ENCODE peak calls at places on chromosome 10, in five cellular contexts. One of them, this sample, is unnamed.

GRCh38 chr10:80429521-80429966 is 21.2 kb downstream of the PRXL2A start:
- DNase-seq in thoracic aorta: no peak
- DNase-seq in GM12865: no peak
- DNase-seq in RWPE1: peak
- DNase-seq in pancreas: no peak
- DNase-seq in this sample: no peak

GRCh38 chr10:120421250-120421649 is 35.8 kb upstream of the PLPP4 start:
- DNase-seq in thoracic aorta: no peak
- DNase-seq in GM12865: no peak
- DNase-seq in RWPE1: no peak
- DNase-seq in pancreas: no peak
- DNase-seq in this sample: no peak

GRCh38 chr10:87550741-87551140 is 46.0 kb downstream of the MINPP1 start:
- DNase-seq in thoracic aorta: no peak
- DNase-seq in GM12865: no peak
- DNase-seq in RWPE1: no peak
- DNase-seq in pancreas: no peak
- DNase-seq in this sample: no peak

GRCh38 chr10:85657478-85658113 is 709.0 kb downstream of the GRID1 start:
- DNase-seq in thoracic aorta: no peak
- DNase-seq in GM12865: no peak
- DNase-seq in RWPE1: no peak
- DNase-seq in pancreas: no peak
- DNase-seq in this sample: no peak

GRCh38 chr10:69733791-69734261 is 67.9 kb upstream of the COL13A1 start:
- DNase-seq in thoracic aorta: no peak
- DNase-seq in GM12865: no peak
- DNase-seq in RWPE1: peak
- DNase-seq in pancreas: no peak
- DNase-seq in this sample: no peak

GRCh38 chr10:86265236-86265876 is 101.2 kb downstream of the GRID1 start:
- DNase-seq in thoracic aorta: no peak
- DNase-seq in GM12865: no peak
- DNase-seq in RWPE1: no peak
- DNase-seq in pancreas: no peak
- DNase-seq in this sample: no peak

GRCh38 chr10:124745678-124746077 is 1.5 kb upstream of the FAM53B start:
- DNase-seq in thoracic aorta: no peak
- DNase-seq in GM12865: peak
- DNase-seq in RWPE1: peak
- DNase-seq in pancreas: no peak
- DNase-seq in this sample: no peak

GRCh38 chr10:78388331-78389050 is 354.8 kb downstream of the RPS24 start:
- DNase-seq in thoracic aorta: no peak
- DNase-seq in GM12865: no peak
- DNase-seq in RWPE1: no peak
- DNase-seq in pancreas: no peak
- DNase-seq in this sample: no peak

GRCh38 chr10:131253931-131254865 is 57.3 kb downstream of the TCERG1L start:
- DNase-seq in thoracic aorta: no peak
- DNase-seq in GM12865: no peak
- DNase-seq in RWPE1: no peak
- DNase-seq in pancreas: no peak
- DNase-seq in this sample: no peak

GRCh38 chr10:118349235-118349634 is 7.1 kb upstream of the FAM204A start:
- DNase-seq in thoracic aorta: no peak
- DNase-seq in GM12865: no peak
- DNase-seq in RWPE1: no peak
- DNase-seq in pancreas: no peak
- DNase-seq in this sample: no peak

GRCh38 chr10:124560377-124560776 is 98.8 kb downstream of the LHPP start:
- DNase-seq in thoracic aorta: peak
- DNase-seq in GM12865: no peak
- DNase-seq in RWPE1: no peak
- DNase-seq in pancreas: no peak
- DNase-seq in this sample: no peak

GRCh38 chr10:63206576-63206975 is 73.4 kb downstream of the NRBF2 start:
- DNase-seq in thoracic aorta: no peak
- DNase-seq in GM12865: peak
- DNase-seq in RWPE1: no peak
- DNase-seq in pancreas: no peak
- DNase-seq in this sample: no peak

GRCh38 chr10:33381391-33381790 is 46.9 kb upstream of the NRP1 start:
- DNase-seq in thoracic aorta: no peak
- DNase-seq in GM12865: no peak
- DNase-seq in RWPE1: no peak
- DNase-seq in pancreas: no peak
- DNase-seq in this sample: no peak

GRCh38 chr10:59678884-59679301 is 30.8 kb downstream of the SLC16A9 start:
- DNase-seq in thoracic aorta: no peak
- DNase-seq in GM12865: peak
- DNase-seq in RWPE1: peak
- DNase-seq in pancreas: no peak
- DNase-seq in this sample: peak

GRCh38 chr10:14665304-14665703 is 109.4 kb downstream of the FAM107B start:
- DNase-seq in thoracic aorta: no peak
- DNase-seq in GM12865: peak
- DNase-seq in RWPE1: peak
- DNase-seq in pancreas: no peak
- DNase-seq in this sample: no peak

GRCh38 chr10:88984525-88984924 is 6.1 kb upstream of the FAS start:
- DNase-seq in thoracic aorta: no peak
- DNase-seq in GM12865: no peak
- DNase-seq in RWPE1: no peak
- DNase-seq in pancreas: no peak
- DNase-seq in this sample: no peak

GRCh38 chr10:61172182-61172926 is 228.4 kb upstream of the RHOBTB1 start:
- DNase-seq in thoracic aorta: no peak
- DNase-seq in GM12865: no peak
- DNase-seq in RWPE1: no peak
- DNase-seq in pancreas: no peak
- DNase-seq in this sample: no peak

GRCh38 chr10:43436291-43437140 is at the start of gene ZNF487:
- DNase-seq in thoracic aorta: peak
- DNase-seq in GM12865: peak
- DNase-seq in RWPE1: peak
- DNase-seq in pancreas: peak
- DNase-seq in this sample: no peak

GRCh38 chr10:97034301-97034700 is 151.5 kb downstream of the SLIT1 start:
- DNase-seq in thoracic aorta: no peak
- DNase-seq in GM12865: no peak
- DNase-seq in RWPE1: no peak
- DNase-seq in pancreas: no peak
- DNase-seq in this sample: no peak

GRCh38 chr10:16944081-16944922 is 127.1 kb upstream of the RSU1 start:
- DNase-seq in thoracic aorta: no peak
- DNase-seq in GM12865: no peak
- DNase-seq in RWPE1: no peak
- DNase-seq in pancreas: no peak
- DNase-seq in this sample: no peak

GRCh38 chr10:16944961-16945360 is 127.7 kb upstream of the RSU1 start:
- DNase-seq in thoracic aorta: no peak
- DNase-seq in GM12865: no peak
- DNase-seq in RWPE1: no peak
- DNase-seq in pancreas: no peak
- DNase-seq in this sample: no peak

GRCh38 chr10:16942361-16943078 is 125.3 kb upstream of the RSU1 start:
- DNase-seq in thoracic aorta: no peak
- DNase-seq in GM12865: no peak
- DNase-seq in RWPE1: no peak
- DNase-seq in pancreas: no peak
- DNase-seq in this sample: no peak

GRCh38 chr10:16941865-16942264 is 124.6 kb upstream of the RSU1 start:
- DNase-seq in thoracic aorta: no peak
- DNase-seq in GM12865: no peak
- DNase-seq in RWPE1: no peak
- DNase-seq in pancreas: no peak
- DNase-seq in this sample: no peak

GRCh38 chr10:16943301-16944080 is 126.3 kb upstream of the RSU1 start:
- DNase-seq in thoracic aorta: no peak
- DNase-seq in GM12865: no peak
- DNase-seq in RWPE1: no peak
- DNase-seq in pancreas: no peak
- DNase-seq in this sample: no peak
- TF ChIP-seq CTCF in thoracic aorta: no peak
- TF ChIP-seq CTCF in GM12865: no peak
- TF ChIP-seq CTCF in RWPE1: no peak
- TF ChIP-seq CTCF in pancreas: no peak
- TF ChIP-seq CTCF in this sample: no peak

GRCh38 chr10:12252882-12253546 is 57.0 kb downstream of the CDC123 start:
- DNase-seq in thoracic aorta: no peak
- DNase-seq in GM12865: peak
- DNase-seq in RWPE1: no peak
- DNase-seq in pancreas: no peak
- DNase-seq in this sample: peak
- TF ChIP-seq CTCF in thoracic aorta: no peak
- TF ChIP-seq CTCF in GM12865: peak
- TF ChIP-seq CTCF in RWPE1: no peak
- TF ChIP-seq CTCF in pancreas: no peak
- TF ChIP-seq CTCF in this sample: peak

DNA sequence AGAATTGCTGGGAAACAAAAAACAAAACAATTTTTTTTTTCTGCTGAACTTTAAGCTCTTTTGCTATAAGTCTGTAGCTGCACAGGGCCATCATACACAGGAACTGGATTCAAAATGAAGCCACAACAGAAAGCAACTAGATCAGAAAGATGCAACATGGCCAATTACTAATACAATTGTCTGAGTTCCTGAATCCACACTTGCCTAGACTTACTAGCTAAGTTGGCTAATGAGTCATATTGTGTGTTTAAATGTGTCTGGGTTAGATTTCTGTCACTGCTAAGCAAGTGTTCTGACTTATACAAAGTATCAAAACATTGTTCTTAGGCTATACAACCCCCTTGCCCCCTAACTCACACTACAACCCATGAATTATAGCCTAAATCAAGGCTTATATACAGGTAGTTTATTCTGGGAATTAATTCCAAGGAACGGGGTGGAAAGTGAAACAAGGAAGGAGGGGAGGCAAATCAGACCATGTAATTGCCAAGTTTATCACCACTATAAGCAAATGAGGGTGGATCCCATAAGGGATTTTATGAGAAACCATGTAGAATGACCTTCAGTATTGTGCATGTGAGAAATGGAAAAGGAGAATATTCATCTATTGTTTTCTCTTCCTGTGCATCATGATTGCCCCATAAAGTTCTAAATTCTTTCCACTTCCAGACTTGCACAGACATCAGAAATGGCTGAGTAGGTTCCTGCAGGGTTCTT is 337.9 kb upstream of the SORCS1 start:
- DNase-seq in thoracic aorta: no peak
- DNase-seq in GM12865: no peak
- DNase-seq in RWPE1: no peak
- DNase-seq in pancreas: no peak
- DNase-seq in this sample: no peak
- TF ChIP-seq CTCF in thoracic aorta: no peak
- TF ChIP-seq CTCF in GM12865: no peak
- TF ChIP-seq CTCF in RWPE1: no peak
- TF ChIP-seq CTCF in pancreas: no peak
- TF ChIP-seq CTCF in this sample: no peak

DNA sequence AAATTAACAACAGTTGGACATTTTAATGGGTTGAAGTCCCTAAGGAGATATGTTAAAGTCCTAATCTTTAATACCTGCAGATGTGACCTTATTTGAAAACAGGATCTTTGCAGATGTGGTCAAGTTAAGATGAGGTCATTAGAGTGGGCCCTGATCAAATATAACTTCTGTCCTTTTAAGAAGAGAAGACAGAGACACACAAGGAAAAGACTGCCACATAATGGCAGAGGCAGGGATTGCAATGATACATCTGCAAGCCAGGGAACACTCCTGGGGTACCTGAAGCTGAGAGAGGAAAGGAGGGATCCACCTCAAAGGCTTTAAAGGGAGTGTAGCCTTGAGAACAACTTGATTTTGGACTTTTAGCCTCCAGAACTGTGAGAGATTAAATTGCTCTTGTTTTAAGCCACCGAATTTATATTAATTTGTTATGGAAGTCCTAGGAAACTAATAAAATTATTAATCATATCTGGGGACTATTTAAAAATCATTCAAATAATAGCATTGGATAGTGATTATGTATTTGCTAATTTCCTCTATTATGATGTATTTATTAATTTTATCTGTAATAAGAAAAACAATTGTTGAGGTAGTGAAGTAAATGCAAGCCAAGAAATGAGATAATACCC is 700.0 kb upstream of the PCDH15 start:
- DNase-seq in thoracic aorta: no peak
- DNase-seq in GM12865: peak
- DNase-seq in RWPE1: peak
- DNase-seq in pancreas: no peak
- DNase-seq in this sample: no peak
- TF ChIP-seq CTCF in thoracic aorta: no peak
- TF ChIP-seq CTCF in GM12865: peak
- TF ChIP-seq CTCF in RWPE1: peak
- TF ChIP-seq CTCF in pancreas: peak
- TF ChIP-seq CTCF in this sample: peak

GRCh38 chr10:102815790-102816549 is 21.2 kb downstream of the CYP17A1 start:
- DNase-seq in thoracic aorta: peak
- DNase-seq in GM12865: no peak
- DNase-seq in RWPE1: no peak
- DNase-seq in pancreas: no peak
- DNase-seq in this sample: no peak

GRCh38 chr10:102814456-102814871 is 22.7 kb downstream of the CYP17A1 start:
- DNase-seq in thoracic aorta: no peak
- DNase-seq in GM12865: no peak
- DNase-seq in RWPE1: no peak
- DNase-seq in pancreas: no peak
- DNase-seq in this sample: no peak

GRCh38 chr10:102813017-102813541 is 24.1 kb downstream of the CYP17A1 start:
- DNase-seq in thoracic aorta: no peak
- DNase-seq in GM12865: no peak
- DNase-seq in RWPE1: no peak
- DNase-seq in pancreas: no peak
- DNase-seq in this sample: no peak

GRCh38 chr10:102813734-102814455 is 23.3 kb downstream of the CYP17A1 start:
- DNase-seq in thoracic aorta: no peak
- DNase-seq in GM12865: no peak
- DNase-seq in RWPE1: no peak
- DNase-seq in pancreas: no peak
- DNase-seq in this sample: no peak

DNA sequence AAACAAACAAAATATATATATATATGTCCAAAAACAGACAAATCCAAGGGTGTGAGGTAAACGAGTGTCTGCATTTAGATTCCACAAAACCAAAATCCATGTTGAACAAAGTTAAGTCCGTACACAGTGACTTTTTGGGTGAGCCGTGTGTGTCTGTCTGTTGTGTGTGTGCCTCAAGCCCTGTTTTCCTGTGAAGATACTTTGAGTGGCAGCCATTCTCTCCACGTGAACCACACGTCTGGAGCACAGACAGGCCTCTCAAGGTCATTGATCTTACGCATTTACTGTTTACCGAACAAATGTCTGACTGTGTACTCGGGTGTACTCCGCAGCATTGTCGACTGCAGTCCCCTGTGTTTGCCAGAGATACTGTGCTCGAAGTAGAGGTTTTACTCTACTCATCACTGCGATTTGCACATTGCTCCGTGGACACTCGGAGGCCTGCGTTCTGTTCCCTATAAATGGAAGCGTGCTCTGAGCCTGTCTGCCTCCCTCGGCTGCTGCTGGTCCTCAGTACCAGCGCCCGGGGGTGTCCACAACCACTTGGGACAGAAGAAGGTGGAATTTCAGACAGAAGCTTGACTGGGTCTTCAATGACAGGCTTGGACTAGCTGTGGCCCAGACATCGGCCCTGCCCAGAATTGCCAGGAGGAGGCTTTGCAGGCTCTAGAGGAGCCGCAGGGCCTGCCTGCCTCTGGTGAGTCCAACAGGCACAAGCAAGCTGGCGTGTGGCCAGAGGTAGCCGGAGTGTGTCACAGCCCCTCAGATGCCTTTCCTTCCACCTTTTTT is 22.1 kb downstream of the CYP17A1 start:
- DNase-seq in thoracic aorta: peak
- DNase-seq in GM12865: no peak
- DNase-seq in RWPE1: no peak
- DNase-seq in pancreas: no peak
- DNase-seq in this sample: no peak
- TF ChIP-seq CTCF in thoracic aorta: peak
- TF ChIP-seq CTCF in GM12865: no peak
- TF ChIP-seq CTCF in RWPE1: no peak
- TF ChIP-seq CTCF in pancreas: no peak
- TF ChIP-seq CTCF in this sample: no peak

This sample was measured in GM12864.